ENCODE peak calls at places on chromosomes 6 and 20, in six cellular contexts. One of them, this sample, is unnamed.

GRCh38 chr6:1327630-1328029 is 15.7 kb downstream of the FOXQ1 start:
- DNase-seq in stimulated activated CD8-positive, alpha-beta memory T cell treated with anti-CD3 and anti-CD28 coated beads, Interleukin-15, amount 100 ng/mL, for 24 hours: no peak
- DNase-seq in AG04449: no peak
- DNase-seq in activated naive CD8-positive, alpha-beta T cell treated with anti-CD3 and anti-CD28 coated beads, Interleukin-2, amount 50 U/mL, for 24 hours: no peak
- DNase-seq in astrocyte of the cerebellum: no peak
- DNase-seq in GM13977: no peak
- DNase-seq in this sample: no peak

GRCh38 chr6:72321741-72322140 is 300.1 kb upstream of the KCNQ5 start:
- DNase-seq in stimulated activated CD8-positive, alpha-beta memory T cell treated with anti-CD3 and anti-CD28 coated beads, Interleukin-15, amount 100 ng/mL, for 24 hours: no peak
- DNase-seq in GM13977: no peak
- DNase-seq in activated naive CD8-positive, alpha-beta T cell treated with anti-CD3 and anti-CD28 coated beads, Interleukin-2, amount 50 U/mL, for 24 hours: no peak
- DNase-seq in astrocyte of the cerebellum: no peak
- DNase-seq in AG04449: peak
- DNase-seq in this sample: no peak

GRCh38 chr20:46572181-46572580 is 21.7 kb upstream of the OCSTAMP start:
- DNase-seq in AG04449: no peak
- DNase-seq in astrocyte of the cerebellum: no peak
- DNase-seq in stimulated activated CD8-positive, alpha-beta memory T cell treated with anti-CD3 and anti-CD28 coated beads, Interleukin-15, amount 100 ng/mL, for 24 hours: no peak
- DNase-seq in activated naive CD8-positive, alpha-beta T cell treated with anti-CD3 and anti-CD28 coated beads, Interleukin-2, amount 50 U/mL, for 24 hours: no peak
- DNase-seq in GM13977: no peak
- DNase-seq in this sample: no peak

GRCh38 chr6:81590314-81590691 is 162.2 kb downstream of the TENT5A start:
- DNase-seq in GM13977: no peak
- DNase-seq in activated naive CD8-positive, alpha-beta T cell treated with anti-CD3 and anti-CD28 coated beads, Interleukin-2, amount 50 U/mL, for 24 hours: no peak
- DNase-seq in astrocyte of the cerebellum: no peak
- DNase-seq in stimulated activated CD8-positive, alpha-beta memory T cell treated with anti-CD3 and anti-CD28 coated beads, Interleukin-15, amount 100 ng/mL, for 24 hours: no peak
- DNase-seq in AG04449: no peak
- DNase-seq in this sample: no peak

GRCh38 chr6:168035098-168035660 is 37.7 kb downstream of the KIF25 start:
- DNase-seq in activated naive CD8-positive, alpha-beta T cell treated with anti-CD3 and anti-CD28 coated beads, Interleukin-2, amount 50 U/mL, for 24 hours: no peak
- DNase-seq in astrocyte of the cerebellum: peak
- DNase-seq in AG04449: no peak
- DNase-seq in stimulated activated CD8-positive, alpha-beta memory T cell treated with anti-CD3 and anti-CD28 coated beads, Interleukin-15, amount 100 ng/mL, for 24 hours: no peak
- DNase-seq in GM13977: no peak
- DNase-seq in this sample: peak

GRCh38 chr6:121837545-121838229 is 402.2 kb downstream of the GJA1 start:
- DNase-seq in activated naive CD8-positive, alpha-beta T cell treated with anti-CD3 and anti-CD28 coated beads, Interleukin-2, amount 50 U/mL, for 24 hours: no peak
- DNase-seq in GM13977: no peak
- DNase-seq in astrocyte of the cerebellum: no peak
- DNase-seq in stimulated activated CD8-positive, alpha-beta memory T cell treated with anti-CD3 and anti-CD28 coated beads, Interleukin-15, amount 100 ng/mL, for 24 hours: no peak
- DNase-seq in AG04449: no peak
- DNase-seq in this sample: no peak

GRCh38 chr20:23442436-23442835 is 3.0 kb downstream of the CSTL1 start:
- DNase-seq in activated naive CD8-positive, alpha-beta T cell treated with anti-CD3 and anti-CD28 coated beads, Interleukin-2, amount 50 U/mL, for 24 hours: no peak
- DNase-seq in stimulated activated CD8-positive, alpha-beta memory T cell treated with anti-CD3 and anti-CD28 coated beads, Interleukin-15, amount 100 ng/mL, for 24 hours: no peak
- DNase-seq in astrocyte of the cerebellum: no peak
- DNase-seq in AG04449: no peak
- DNase-seq in GM13977: no peak
- DNase-seq in this sample: no peak

GRCh38 chr6:117781550-117781949 is 106.3 kb downstream of the NUS1 start:
- DNase-seq in GM13977: no peak
- DNase-seq in AG04449: no peak
- DNase-seq in stimulated activated CD8-positive, alpha-beta memory T cell treated with anti-CD3 and anti-CD28 coated beads, Interleukin-15, amount 100 ng/mL, for 24 hours: no peak
- DNase-seq in astrocyte of the cerebellum: no peak
- DNase-seq in activated naive CD8-positive, alpha-beta T cell treated with anti-CD3 and anti-CD28 coated beads, Interleukin-2, amount 50 U/mL, for 24 hours: no peak
- DNase-seq in this sample: no peak

GRCh38 chr6:11337306-11337705 is 104.8 kb upstream of the NEDD9 start:
- DNase-seq in astrocyte of the cerebellum: no peak
- DNase-seq in activated naive CD8-positive, alpha-beta T cell treated with anti-CD3 and anti-CD28 coated beads, Interleukin-2, amount 50 U/mL, for 24 hours: no peak
- DNase-seq in AG04449: no peak
- DNase-seq in stimulated activated CD8-positive, alpha-beta memory T cell treated with anti-CD3 and anti-CD28 coated beads, Interleukin-15, amount 100 ng/mL, for 24 hours: no peak
- DNase-seq in GM13977: no peak
- DNase-seq in this sample: no peak

GRCh38 chr6:43954311-43955131 is 172.7 kb downstream of the MRPL14 start:
- DNase-seq in AG04449: no peak
- DNase-seq in GM13977: no peak
- DNase-seq in astrocyte of the cerebellum: no peak
- DNase-seq in stimulated activated CD8-positive, alpha-beta memory T cell treated with anti-CD3 and anti-CD28 coated beads, Interleukin-15, amount 100 ng/mL, for 24 hours: no peak
- DNase-seq in activated naive CD8-positive, alpha-beta T cell treated with anti-CD3 and anti-CD28 coated beads, Interleukin-2, amount 50 U/mL, for 24 hours: no peak
- DNase-seq in this sample: no peak

GRCh38 chr20:47067776-47068175 is 173.1 kb downstream of the EYA2 start:
- DNase-seq in AG04449: no peak
- DNase-seq in activated naive CD8-positive, alpha-beta T cell treated with anti-CD3 and anti-CD28 coated beads, Interleukin-2, amount 50 U/mL, for 24 hours: no peak
- DNase-seq in stimulated activated CD8-positive, alpha-beta memory T cell treated with anti-CD3 and anti-CD28 coated beads, Interleukin-15, amount 100 ng/mL, for 24 hours: no peak
- DNase-seq in GM13977: no peak
- DNase-seq in astrocyte of the cerebellum: no peak
- DNase-seq in this sample: no peak

GRCh38 chr6:74277749-74278148 is 581.7 kb downstream of the CD109 start:
- DNase-seq in GM13977: no peak
- DNase-seq in activated naive CD8-positive, alpha-beta T cell treated with anti-CD3 and anti-CD28 coated beads, Interleukin-2, amount 50 U/mL, for 24 hours: no peak
- DNase-seq in astrocyte of the cerebellum: peak
- DNase-seq in AG04449: no peak
- DNase-seq in stimulated activated CD8-positive, alpha-beta memory T cell treated with anti-CD3 and anti-CD28 coated beads, Interleukin-15, amount 100 ng/mL, for 24 hours: no peak
- DNase-seq in this sample: no peak

GRCh38 chr6:52571099-52571755 is 5.6 kb downstream of the TRAM2 start:
- DNase-seq in activated naive CD8-positive, alpha-beta T cell treated with anti-CD3 and anti-CD28 coated beads, Interleukin-2, amount 50 U/mL, for 24 hours: no peak
- DNase-seq in stimulated activated CD8-positive, alpha-beta memory T cell treated with anti-CD3 and anti-CD28 coated beads, Interleukin-15, amount 100 ng/mL, for 24 hours: no peak
- DNase-seq in astrocyte of the cerebellum: no peak
- DNase-seq in AG04449: no peak
- DNase-seq in GM13977: no peak
- DNase-seq in this sample: no peak

GRCh38 chr6:156845447-156845846 is 68.3 kb downstream of the ARID1B start:
- DNase-seq in stimulated activated CD8-positive, alpha-beta memory T cell treated with anti-CD3 and anti-CD28 coated beads, Interleukin-15, amount 100 ng/mL, for 24 hours: no peak
- DNase-seq in AG04449: no peak
- DNase-seq in astrocyte of the cerebellum: no peak
- DNase-seq in activated naive CD8-positive, alpha-beta T cell treated with anti-CD3 and anti-CD28 coated beads, Interleukin-2, amount 50 U/mL, for 24 hours: no peak
- DNase-seq in GM13977: no peak
- DNase-seq in this sample: no peak

GRCh38 chr20:45294659-45295058 is 12.0 kb upstream of the RBPJL start:
- DNase-seq in astrocyte of the cerebellum: no peak
- DNase-seq in AG04449: no peak
- DNase-seq in activated naive CD8-positive, alpha-beta T cell treated with anti-CD3 and anti-CD28 coated beads, Interleukin-2, amount 50 U/mL, for 24 hours: no peak
- DNase-seq in GM13977: no peak
- DNase-seq in stimulated activated CD8-positive, alpha-beta memory T cell treated with anti-CD3 and anti-CD28 coated beads, Interleukin-15, amount 100 ng/mL, for 24 hours: no peak
- DNase-seq in this sample: no peak

GRCh38 chr6:16244446-16244845 is 6.1 kb downstream of the GMPR start:
- DNase-seq in AG04449: no peak
- DNase-seq in activated naive CD8-positive, alpha-beta T cell treated with anti-CD3 and anti-CD28 coated beads, Interleukin-2, amount 50 U/mL, for 24 hours: no peak
- DNase-seq in stimulated activated CD8-positive, alpha-beta memory T cell treated with anti-CD3 and anti-CD28 coated beads, Interleukin-15, amount 100 ng/mL, for 24 hours: no peak
- DNase-seq in astrocyte of the cerebellum: no peak
- DNase-seq in GM13977: no peak
- DNase-seq in this sample: no peak

GRCh38 chr20:62845818-62846527 is 15.6 kb downstream of the TCFL5 start:
- DNase-seq in GM13977: no peak
- DNase-seq in AG04449: no peak
- DNase-seq in activated naive CD8-positive, alpha-beta T cell treated with anti-CD3 and anti-CD28 coated beads, Interleukin-2, amount 50 U/mL, for 24 hours: no peak
- DNase-seq in stimulated activated CD8-positive, alpha-beta memory T cell treated with anti-CD3 and anti-CD28 coated beads, Interleukin-15, amount 100 ng/mL, for 24 hours: no peak
- DNase-seq in astrocyte of the cerebellum: no peak
- DNase-seq in this sample: no peak

GRCh38 chr20:59482581-59483187 is 121.7 kb upstream of the PHACTR3 start:
- DNase-seq in GM13977: no peak
- DNase-seq in activated naive CD8-positive, alpha-beta T cell treated with anti-CD3 and anti-CD28 coated beads, Interleukin-2, amount 50 U/mL, for 24 hours: no peak
- DNase-seq in astrocyte of the cerebellum: no peak
- DNase-seq in stimulated activated CD8-positive, alpha-beta memory T cell treated with anti-CD3 and anti-CD28 coated beads, Interleukin-15, amount 100 ng/mL, for 24 hours: no peak
- DNase-seq in AG04449: no peak
- DNase-seq in this sample: no peak

GRCh38 chr6:41062056-41062455 is 9.1 kb downstream of the APOBEC2 start:
- DNase-seq in AG04449: no peak
- DNase-seq in astrocyte of the cerebellum: no peak
- DNase-seq in activated naive CD8-positive, alpha-beta T cell treated with anti-CD3 and anti-CD28 coated beads, Interleukin-2, amount 50 U/mL, for 24 hours: no peak
- DNase-seq in stimulated activated CD8-positive, alpha-beta memory T cell treated with anti-CD3 and anti-CD28 coated beads, Interleukin-15, amount 100 ng/mL, for 24 hours: no peak
- DNase-seq in GM13977: no peak
- DNase-seq in this sample: no peak

GRCh38 chr20:17287503-17287902 is 60.7 kb downstream of the PCSK2 start:
- DNase-seq in astrocyte of the cerebellum: no peak
- DNase-seq in activated naive CD8-positive, alpha-beta T cell treated with anti-CD3 and anti-CD28 coated beads, Interleukin-2, amount 50 U/mL, for 24 hours: no peak
- DNase-seq in AG04449: no peak
- DNase-seq in GM13977: no peak
- DNase-seq in stimulated activated CD8-positive, alpha-beta memory T cell treated with anti-CD3 and anti-CD28 coated beads, Interleukin-15, amount 100 ng/mL, for 24 hours: no peak
- DNase-seq in this sample: no peak

GRCh38 chr6:139871844-139872510 is 497.5 kb upstream of the CITED2 start:
- DNase-seq in activated naive CD8-positive, alpha-beta T cell treated with anti-CD3 and anti-CD28 coated beads, Interleukin-2, amount 50 U/mL, for 24 hours: no peak
- DNase-seq in astrocyte of the cerebellum: no peak
- DNase-seq in stimulated activated CD8-positive, alpha-beta memory T cell treated with anti-CD3 and anti-CD28 coated beads, Interleukin-15, amount 100 ng/mL, for 24 hours: no peak
- DNase-seq in AG04449: no peak
- DNase-seq in GM13977: no peak
- DNase-seq in this sample: no peak

GRCh38 chr20:9349256-9349655 is 165.1 kb upstream of the LAMP5 start:
- DNase-seq in stimulated activated CD8-positive, alpha-beta memory T cell treated with anti-CD3 and anti-CD28 coated beads, Interleukin-15, amount 100 ng/mL, for 24 hours: no peak
- DNase-seq in AG04449: no peak
- DNase-seq in astrocyte of the cerebellum: no peak
- DNase-seq in GM13977: no peak
- DNase-seq in activated naive CD8-positive, alpha-beta T cell treated with anti-CD3 and anti-CD28 coated beads, Interleukin-2, amount 50 U/mL, for 24 hours: no peak
- DNase-seq in this sample: no peak